ENCODE peak calls at places on chromosome 19, in five cellular contexts. W is GM12865, G is trophoblast cell, N is HCT116, F is bronchial epithelial cell. A is an unnamed sample.

GRCh38 chr19:19662866-19663291 is 597 bp downstream of the ATP13A1 start:
- DNase-seq in W (no peak), G (peak; percentile 36), N (no peak), F (no peak), A (peak; percentile 43)

GRCh38 chr19:50531171-50531612 is 17.5 kb upstream of the ASPDH start:
- DNase-seq in W (no peak), G (no peak), N (no peak), F (no peak), A (no peak)

GRCh38 chr19:46478356-46478986 is 7.1 kb upstream of the PNMA8A start:
- DNase-seq in W (peak; percentile 38), G (no peak), N (no peak), F (no peak), A (peak; percentile 80)

GRCh38 chr19:15401397-15401710 is 17.4 kb downstream of the AKAP8L start:
- DNase-seq in W (no peak), G (no peak), N (no peak), F (no peak), A (no peak)

GRCh38 chr19:18091217-18091608 is 4.5 kb upstream of the IL12RB1 start:
- DNase-seq in W (peak; percentile 87), G (no peak), N (no peak), F (no peak), A (no peak)

GRCh38 chr19:2087621-2088100 is 8.5 kb downstream of the MOB3A start:
- DNase-seq in W (peak; percentile 86), G (no peak), N (no peak), F (no peak), A (no peak)

GRCh38 chr19:13906525-13906904 is 514 bp downstream of the CC2D1A start:
- DNase-seq in W (peak; percentile 14), G (peak; percentile 4), N (no peak), F (no peak), A (no peak)

GRCh38 chr19:16628984-16629691 is 1.1 kb upstream of the MED26 start:
- DNase-seq in W (peak; percentile 80), G (no peak), N (no peak), F (no peak), A (peak; percentile 26)

GRCh38 chr19:23943411-23943810 is 28.7 kb downstream of the ZNF726 start:
- DNase-seq in W (no peak), G (no peak), N (no peak), F (no peak), A (no peak)

GRCh38 chr19:48945415-48945814 is 9.3 kb upstream of the BAX start:
- DNase-seq in W (no peak), G (peak; percentile 88), N (no peak), F (no peak), A (no peak)

GRCh38 chr19:46828484-46828883 is 22.2 kb downstream of the AP2S1 start:
- DNase-seq in W (no peak), G (peak; percentile 68), N (no peak), F (no peak), A (no peak)

GRCh38 chr19:48873476-48874308 is 1.5 kb downstream of the PPP1R15A start:
- DNase-seq in W (no peak), G (peak; percentile 20), N (no peak), F (no peak), A (peak; percentile 89)

GRCh38 chr19:1182068-1182467 is 8.0 kb upstream of the SBNO2 start:
- DNase-seq in W (no peak), G (no peak), N (no peak), F (no peak), A (no peak)

GRCh38 chr19:39237200-39238184 is 7.3 kb downstream of the IFNL3 start:
- DNase-seq in W (peak; percentile 83), G (peak; percentile 60), N (peak; percentile 3), F (no peak), A (peak; percentile 41)

GRCh38 chr19:47469419-47469700 is 2.3 kb downstream of the SLC8A2 start:
- DNase-seq in W (no peak), G (peak; percentile 37), N (no peak), F (no peak), A (no peak)

GRCh38 chr19:14218615-14219330 is 12.8 kb upstream of the ADGRL1 start:
- DNase-seq in W (no peak), G (no peak), N (no peak), F (no peak), A (no peak)

GRCh38 chr19:49749055-49749716 is 13.9 kb downstream of the TSKS start:
- DNase-seq in W (no peak), G (peak; percentile 29), N (peak; percentile 27), F (peak; percentile 32), A (peak; percentile 55)

GRCh38 chr19:51131780-51132680 is 7.3 kb downstream of the SIGLEC9 start:
- DNase-seq in W (no peak), G (peak; percentile 33), N (peak; percentile 10), F (no peak), A (peak; percentile 38)

GRCh38 chr19:18879579-18880373 is 16.2 kb downstream of the CERS1 start:
- DNase-seq in W (peak; percentile 54), G (no peak), N (peak; percentile 46), F (peak; percentile 38), A (peak; percentile 72)

GRCh38 chr19:13756210-13756609 is 8.1 kb upstream of the MRI1 start:
- DNase-seq in W (no peak), G (no peak), N (no peak), F (no peak), A (no peak)

GRCh38 chr19:3656073-3656746 is 29.6 kb upstream of the CACTIN start:
- DNase-seq in W (no peak), G (no peak), N (no peak), F (no peak), A (no peak)

GRCh38 chr19:7850975-7851622 is 21.1 kb downstream of the EVI5L start:
- DNase-seq in W (no peak), G (no peak), N (no peak), F (no peak), A (no peak)

GRCh38 chr19:29687897-29688728 is 22.9 kb downstream of the PLEKHF1 start:
- DNase-seq in W (no peak), G (peak; percentile 22), N (no peak), F (peak; percentile 72), A (no peak)

GRCh38 chr19:14542721-14543328 is 13.4 kb downstream of the TECR start:
- DNase-seq in W (no peak), G (no peak), N (no peak), F (peak; percentile 68), A (peak; percentile 40)

GRCh38 chr19:42252365-42253244 is 2.3 kb downstream of the ERF start:
- DNase-seq in W (no peak), G (no peak), N (no peak), F (peak; percentile 43), A (peak; percentile 25)

GRCh38 chr19:43759515-43759914 is 4.8 kb upstream of the SMG9 start:
- DNase-seq in W (peak; percentile 75), G (peak; percentile 89), N (peak; percentile 90), F (peak; percentile 97), A (peak; percentile 37)

GRCh38 chr19:3644351-3645066 is 17.9 kb upstream of the CACTIN start:
- DNase-seq in W (no peak), G (no peak), N (no peak), F (no peak), A (no peak)

GRCh38 chr19:45920458-45920857 is 5.9 kb upstream of the NANOS2 start:
- DNase-seq in W (no peak), G (no peak), N (no peak), F (no peak), A (no peak)

GRCh38 chr19:35031072-35031881 is 1.0 kb downstream of the SCN1B start:
- DNase-seq in W (no peak), G (peak; percentile 38), N (no peak), F (no peak), A (peak; percentile 89)

GRCh38 chr19:4455742-4456565 is 1.6 kb downstream of the UBXN6 start:
- DNase-seq in W (no peak), G (no peak), N (no peak), F (peak; percentile 15), A (peak; percentile 30)